ENCODE peak calls at places on chromosomes 1 and 21, in five cellular contexts. One of them, this sample, is unnamed.

GRCh38 chr1:15965228-15965767 is 10.6 kb downstream of the ZBTB17 start:
- DNase-seq in thoracic aorta: no peak
- DNase-seq in ovary: no peak
- DNase-seq in H1: no peak
- DNase-seq in astrocyte: peak; percentile 83
- DNase-seq in this sample: no peak

GRCh38 chr1:10694633-10695627 is 101.5 kb downstream of the CASZ1 start:
- DNase-seq in thoracic aorta: peak; percentile 57
- DNase-seq in ovary: peak; percentile 92
- DNase-seq in H1: peak; percentile 44
- DNase-seq in astrocyte: peak; percentile 70
- DNase-seq in this sample: peak; percentile 90

GRCh38 chr1:204659061-204659460 is 26.5 kb downstream of the LRRN2 start:
- DNase-seq in thoracic aorta: no peak
- DNase-seq in ovary: no peak
- DNase-seq in H1: no peak
- DNase-seq in astrocyte: peak; percentile 14
- DNase-seq in this sample: no peak

GRCh38 chr1:26372039-26372438 is 511 bp downstream of the ZNF683 start:
- DNase-seq in thoracic aorta: no peak
- DNase-seq in ovary: no peak
- DNase-seq in H1: no peak
- DNase-seq in astrocyte: no peak
- DNase-seq in this sample: no peak

GRCh38 chr1:62887799-62888507 is 104.0 kb downstream of the ATG4C start:
- DNase-seq in thoracic aorta: no peak
- DNase-seq in ovary: no peak
- DNase-seq in H1: no peak
- DNase-seq in astrocyte: no peak
- DNase-seq in this sample: no peak

GRCh38 chr1:26582836-26583460 is 53.4 kb downstream of the RPS6KA1 start:
- DNase-seq in thoracic aorta: no peak
- DNase-seq in ovary: no peak
- DNase-seq in H1: no peak
- DNase-seq in astrocyte: peak; percentile 60
- DNase-seq in this sample: peak; percentile 87

GRCh38 chr1:36085126-36085525 is 1.2 kb downstream of the TEKT2 start:
- DNase-seq in thoracic aorta: no peak
- DNase-seq in ovary: no peak
- DNase-seq in H1: no peak
- DNase-seq in astrocyte: no peak
- DNase-seq in this sample: no peak

GRCh38 chr1:224377676-224378006 is 21.0 kb downstream of the CNIH4 start:
- DNase-seq in thoracic aorta: no peak
- DNase-seq in ovary: no peak
- DNase-seq in H1: no peak
- DNase-seq in astrocyte: peak; percentile 60
- DNase-seq in this sample: peak; percentile 8

GRCh38 chr1:214417545-214418210 is 133.7 kb downstream of the PTPN14 start:
- DNase-seq in thoracic aorta: no peak
- DNase-seq in ovary: no peak
- DNase-seq in H1: no peak
- DNase-seq in astrocyte: no peak
- DNase-seq in this sample: no peak

GRCh38 chr21:32329331-32329730 is 30.7 kb downstream of the MRAP start:
- DNase-seq in thoracic aorta: peak; percentile 31
- DNase-seq in ovary: no peak
- DNase-seq in H1: no peak
- DNase-seq in astrocyte: peak; percentile 90
- DNase-seq in this sample: no peak

DNA sequence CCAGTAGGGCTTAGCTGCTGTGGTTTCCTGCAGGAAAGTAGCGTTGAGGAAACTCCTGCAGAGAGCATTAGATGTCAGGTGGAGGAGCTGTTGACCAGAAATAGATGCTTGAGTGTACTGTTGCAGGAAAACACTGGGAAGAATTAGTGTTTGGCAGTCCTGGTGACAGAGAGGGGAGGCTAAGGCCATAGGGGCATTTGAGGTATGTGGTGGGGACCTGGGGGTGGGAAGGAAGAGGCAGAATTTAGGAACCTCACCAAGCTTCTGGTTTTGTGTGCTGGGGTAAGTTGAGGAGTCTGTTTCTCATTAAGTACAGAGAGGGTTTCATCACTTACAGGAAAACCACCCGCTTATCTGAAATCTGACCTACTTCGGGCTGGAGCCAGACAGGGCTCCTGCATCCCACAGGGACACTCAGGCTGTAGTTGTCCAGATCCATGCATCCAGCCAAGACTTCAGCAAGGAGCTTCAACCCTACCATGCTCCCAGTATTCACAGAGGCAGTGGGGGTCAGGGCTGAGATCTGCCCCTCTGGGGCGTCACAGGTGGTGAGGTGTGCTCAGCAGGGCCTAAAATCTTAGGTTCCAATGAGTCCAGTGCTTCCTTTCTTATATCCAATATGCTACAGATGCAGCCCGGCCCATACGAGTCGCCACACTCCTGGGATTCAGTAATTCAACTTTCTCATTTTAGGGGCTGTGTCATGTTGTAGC is 15.1 kb downstream of the SH2D2A start:
- DNase-seq in thoracic aorta: no peak
- DNase-seq in ovary: no peak
- DNase-seq in H1: no peak
- DNase-seq in astrocyte: peak; percentile 90
- DNase-seq in this sample: no peak
- H3K36me3 ChIP-seq in thoracic aorta: peaks cover 23% of the 10 kb centered on the region
- H3K36me3 ChIP-seq in ovary: peaks cover 5% of the 10 kb centered on the region
- H3K36me3 ChIP-seq in H1: peaks cover 32% of the 10 kb centered on the region
- H3K36me3 ChIP-seq in astrocyte: peaks cover 29% of the 10 kb centered on the region
- H3K36me3 ChIP-seq in this sample: peaks cover 56% of the 10 kb centered on the region

GRCh38 chr1:55050283-55050682 is 10.9 kb downstream of the PCSK9 start:
- DNase-seq in thoracic aorta: no peak
- DNase-seq in ovary: peak; percentile 70
- DNase-seq in H1: no peak
- DNase-seq in astrocyte: peak; percentile 61
- DNase-seq in this sample: peak; percentile 58

GRCh38 chr1:55051621-55052020 is 12.3 kb downstream of the PCSK9 start:
- DNase-seq in thoracic aorta: no peak
- DNase-seq in ovary: no peak
- DNase-seq in H1: no peak
- DNase-seq in astrocyte: no peak
- DNase-seq in this sample: no peak

GRCh38 chr1:55052221-55053142 is 13.1 kb downstream of the PCSK9 start:
- DNase-seq in thoracic aorta: no peak
- DNase-seq in ovary: no peak
- DNase-seq in H1: no peak
- DNase-seq in astrocyte: no peak
- DNase-seq in this sample: no peak

GRCh38 chr1:55049914-55050278 is 10.5 kb downstream of the PCSK9 start:
- DNase-seq in thoracic aorta: no peak
- DNase-seq in ovary: peak; percentile 90
- DNase-seq in H1: no peak
- DNase-seq in astrocyte: peak; percentile 50
- DNase-seq in this sample: no peak

DNA sequence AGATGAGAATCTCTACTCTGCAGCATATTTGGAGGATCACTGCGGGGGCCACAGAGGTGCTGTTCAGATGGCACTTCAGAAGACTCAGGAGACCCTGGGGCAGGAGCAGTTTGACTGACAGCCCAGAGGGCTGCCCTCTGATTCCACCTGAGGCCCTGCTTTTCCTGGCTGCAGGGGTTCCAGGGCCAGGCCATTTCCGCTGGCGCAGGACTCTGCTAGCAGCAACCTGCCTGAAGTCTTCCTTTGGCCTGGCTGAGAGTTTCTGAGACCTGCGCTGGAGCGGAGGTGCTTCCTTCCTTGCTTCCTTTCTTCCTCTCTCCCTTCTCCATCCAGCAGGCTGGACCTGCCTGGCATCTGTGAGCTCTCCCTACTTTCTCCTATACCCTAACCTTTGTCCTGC is 11.8 kb downstream of the PCSK9 start:
- DNase-seq in thoracic aorta: no peak
- DNase-seq in ovary: no peak
- DNase-seq in H1: no peak
- DNase-seq in astrocyte: no peak
- DNase-seq in this sample: no peak
- H3K36me3 ChIP-seq in thoracic aorta: no peaks in the 10 kb centered on the region
- H3K36me3 ChIP-seq in ovary: no peaks in the 10 kb centered on the region
- H3K36me3 ChIP-seq in H1: peaks cover 7% of the 10 kb centered on the region
- H3K36me3 ChIP-seq in astrocyte: no peaks in the 10 kb centered on the region
- H3K36me3 ChIP-seq in this sample: no peaks in the 10 kb centered on the region

DNA sequence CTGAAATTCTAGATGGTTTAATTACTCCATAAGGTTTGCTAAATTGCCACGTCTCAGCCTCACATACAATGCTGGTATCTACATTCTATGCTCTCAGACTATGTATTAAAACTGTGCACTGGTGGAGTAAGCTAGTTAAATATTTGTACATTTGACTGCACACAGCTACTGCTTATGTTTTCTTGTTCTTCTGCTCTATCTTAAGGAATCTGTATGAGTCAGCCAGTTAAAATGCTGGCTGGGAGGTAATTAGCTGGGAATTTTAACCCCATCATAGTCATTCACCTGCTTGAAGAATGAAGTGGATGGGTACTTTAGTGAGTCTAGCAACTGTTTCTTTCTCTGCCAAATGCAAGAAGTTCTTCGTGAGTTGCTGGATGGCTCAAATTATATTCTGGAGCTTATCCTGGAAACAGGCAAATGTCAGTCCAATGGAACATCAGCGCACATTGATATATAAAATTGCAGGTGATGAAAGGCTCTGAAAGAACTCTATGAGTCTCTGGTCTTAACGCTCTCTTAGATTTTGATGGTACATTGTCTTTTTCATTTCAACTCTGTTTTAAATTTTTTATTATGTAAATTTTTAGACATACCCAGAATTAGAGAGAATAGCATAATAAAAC is 83.4 kb downstream of the BACH1 start:
- DNase-seq in thoracic aorta: no peak
- DNase-seq in ovary: no peak
- DNase-seq in H1: no peak
- DNase-seq in astrocyte: peak; percentile 83
- DNase-seq in this sample: no peak
- H3K36me3 ChIP-seq in thoracic aorta: no peaks in the 10 kb centered on the region
- H3K36me3 ChIP-seq in ovary: no peaks in the 10 kb centered on the region
- H3K36me3 ChIP-seq in H1: no peaks in the 10 kb centered on the region
- H3K36me3 ChIP-seq in astrocyte: peaks cover 5% of the 10 kb centered on the region
- H3K36me3 ChIP-seq in this sample: peaks cover 2% of the 10 kb centered on the region

DNA sequence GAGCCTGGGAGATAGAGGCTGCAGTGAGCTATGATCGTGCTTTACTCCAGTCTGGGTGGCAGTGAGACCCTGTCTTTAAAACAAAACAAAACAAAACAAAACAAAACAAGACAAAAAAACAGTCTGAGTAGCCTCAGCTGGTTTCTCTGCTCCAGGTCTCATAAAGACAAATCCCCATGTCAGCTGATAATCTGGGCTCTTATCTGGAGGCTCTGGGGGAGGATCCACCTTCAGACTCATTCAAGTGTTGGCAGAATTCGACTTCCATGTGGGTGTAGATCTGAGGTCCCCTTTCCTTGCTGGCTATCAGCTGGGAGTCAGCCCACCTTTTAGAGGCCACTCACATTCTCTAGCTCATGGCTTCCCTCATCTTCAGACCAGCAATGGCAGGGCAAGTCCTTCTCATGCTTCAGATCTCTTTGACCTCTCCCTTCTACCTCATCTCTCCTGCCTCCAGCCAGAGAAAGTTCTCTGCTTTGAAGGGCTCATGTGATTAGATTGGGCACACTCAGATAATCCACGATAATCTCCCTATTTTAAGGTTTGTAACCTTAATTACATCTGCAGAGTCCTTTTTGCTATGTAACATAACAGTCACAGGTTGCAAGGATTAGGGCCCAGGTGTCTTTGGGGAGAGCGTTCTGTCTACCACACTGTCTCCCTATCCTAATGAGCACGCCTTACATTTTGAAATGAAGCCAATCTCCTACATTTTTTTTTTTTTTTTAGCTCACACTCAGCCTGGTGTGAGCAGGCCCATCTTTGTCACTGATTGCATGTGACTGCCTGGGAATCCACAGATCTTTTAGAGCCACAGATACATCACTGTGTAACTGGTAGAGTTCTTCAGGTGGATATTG is 7.5 kb upstream of the PYCR2 start:
- DNase-seq in thoracic aorta: no peak
- DNase-seq in ovary: no peak
- DNase-seq in H1: no peak
- DNase-seq in astrocyte: no peak
- DNase-seq in this sample: no peak
- H3K36me3 ChIP-seq in thoracic aorta: no peaks in the 10 kb centered on the region
- H3K36me3 ChIP-seq in ovary: no peaks in the 10 kb centered on the region
- H3K36me3 ChIP-seq in H1: no peaks in the 10 kb centered on the region
- H3K36me3 ChIP-seq in astrocyte: no peaks in the 10 kb centered on the region
- H3K36me3 ChIP-seq in this sample: no peaks in the 10 kb centered on the region

GRCh38 chr1:179340915-179341314 is 24.9 kb upstream of the AXDND1 start:
- DNase-seq in thoracic aorta: no peak
- DNase-seq in ovary: no peak
- DNase-seq in H1: no peak
- DNase-seq in astrocyte: no peak
- DNase-seq in this sample: no peak

GRCh38 chr1:179342740-179343404 is 22.9 kb upstream of the AXDND1 start:
- DNase-seq in thoracic aorta: no peak
- DNase-seq in ovary: no peak
- DNase-seq in H1: no peak
- DNase-seq in astrocyte: no peak
- DNase-seq in this sample: no peak

GRCh38 chr1:179337343-179337742 is 28.4 kb upstream of the AXDND1 start:
- DNase-seq in thoracic aorta: no peak
- DNase-seq in ovary: no peak
- DNase-seq in H1: no peak
- DNase-seq in astrocyte: no peak
- DNase-seq in this sample: no peak

GRCh38 chr1:179337942-179338560 is 27.7 kb upstream of the AXDND1 start:
- DNase-seq in thoracic aorta: no peak
- DNase-seq in ovary: no peak
- DNase-seq in H1: no peak
- DNase-seq in astrocyte: no peak
- DNase-seq in this sample: no peak

DNA sequence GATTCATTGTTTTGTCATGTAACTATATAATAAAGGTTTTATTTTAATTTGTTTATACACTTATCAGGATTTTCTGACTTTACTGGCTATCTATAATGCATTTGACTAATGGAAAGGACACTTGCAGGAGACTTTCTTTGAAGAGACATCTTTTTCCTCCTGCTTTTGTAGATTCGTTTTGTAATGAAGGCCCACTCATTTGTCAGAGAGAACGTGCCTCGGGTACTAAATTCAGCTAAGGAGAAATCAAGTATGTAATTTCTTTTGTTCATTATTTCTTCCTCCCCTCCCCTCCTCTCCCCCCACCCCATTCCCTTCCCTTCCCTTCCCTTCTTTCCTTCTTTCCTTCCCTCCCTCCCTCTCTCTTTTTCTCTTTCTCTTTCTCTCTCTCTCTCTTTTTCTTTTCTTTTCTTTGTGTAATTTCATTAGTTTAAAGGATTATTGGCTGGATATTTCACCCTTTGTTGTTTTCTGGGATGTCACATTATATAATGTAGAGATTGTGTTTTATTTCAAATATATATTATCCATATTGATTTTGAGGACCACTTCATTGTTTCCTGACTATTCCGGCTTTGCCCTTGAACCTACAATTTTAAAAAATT is 23.7 kb upstream of the AXDND1 start:
- DNase-seq in thoracic aorta: no peak
- DNase-seq in ovary: no peak
- DNase-seq in H1: no peak
- DNase-seq in astrocyte: no peak
- DNase-seq in this sample: no peak
- H3K36me3 ChIP-seq in thoracic aorta: peaks cover 31% of the 10 kb centered on the region
- H3K36me3 ChIP-seq in ovary: no peaks in the 10 kb centered on the region
- H3K36me3 ChIP-seq in H1: no peaks in the 10 kb centered on the region
- H3K36me3 ChIP-seq in astrocyte: peaks cover 31% of the 10 kb centered on the region
- H3K36me3 ChIP-seq in this sample: peaks cover 35% of the 10 kb centered on the region

This sample was measured in MG63.